ENCODE peak calls at places on chromosomes 13 and 19, in ten cellular contexts. Z is HuH-7.5; V is bronchial epithelial cell; D is activated naive CD4-positive, alpha-beta T cell treated with Interleukin-2 at 50 U/mL for 16 hours; X is H54; I is iPS-NIHi11; E is psoas muscle; F is fibroblast of the conjunctiva; G is LHCN-M2; R is adipocyte. K is an unnamed sample.

GRCh38 chr19:29810504-29810871 is 1.3 kb upstream of the CCNE1 start:
- DNase-seq in Z (no peak), V (peak; percentile 77), D (no peak), X (no peak), I (no peak), E (no peak), F (no peak), G (peak; percentile 19), R (peak; percentile 10), K (no peak)

GRCh38 chr13:76803831-76804230 is 82.4 kb downstream of the KCTD12 start:
- DNase-seq in Z (no peak), V (no peak), D (no peak), X (no peak), I (no peak), E (no peak), F (no peak), G (no peak), R (no peak), K (no peak)

GRCh38 chr13:96836733-96837132 is 157.5 kb downstream of the OXGR1 start:
- DNase-seq in Z (no peak), V (no peak), D (no peak), X (no peak), I (no peak), E (no peak), F (no peak), G (no peak), R (no peak), K (no peak)

GRCh38 chr13:19643652-19644051 is 10.2 kb downstream of the MPHOSPH8 start:
- DNase-seq in Z (no peak), V (no peak), D (no peak), X (no peak), I (no peak), E (no peak), F (no peak), G (no peak), R (no peak), K (no peak)

GRCh38 chr13:95624020-95624419 is 20.5 kb downstream of the DZIP1 start:
- DNase-seq in Z (no peak), V (peak; percentile 47), D (no peak), X (peak; percentile 47), I (peak; percentile 69), E (no peak), F (peak; percentile 57), G (no peak), R (peak; percentile 78), K (no peak)

GRCh38 chr19:57664269-57665127 is 4.2 kb upstream of the ZSCAN4 start:
- DNase-seq in Z (peak; percentile 65), V (no peak), D (no peak), X (peak; percentile 76), I (peak; percentile 79), E (peak; percentile 59), F (peak; percentile 10), G (peak; percentile 64), R (peak; percentile 76), K (peak; percentile 60)

GRCh38 chr13:107133950-107134349 is 566.0 kb upstream of the ARGLU1 start:
- DNase-seq in Z (no peak), V (no peak), D (no peak), X (no peak), I (no peak), E (no peak), F (no peak), G (no peak), R (no peak), K (no peak)

GRCh38 chr13:40665061-40665753 is 1.2 kb downstream of the FOXO1 start:
- DNase-seq in Z (peak; percentile 49), V (no peak), D (peak; percentile 49), X (no peak), I (peak; percentile 57), E (peak; percentile 37), F (no peak), G (no peak), R (peak; percentile 50), K (no peak)

GRCh38 chr13:56561327-56561726 is 579.4 kb upstream of the PRR20A start:
- DNase-seq in Z (peak; percentile 1), V (peak; percentile 33), D (no peak), X (no peak), I (peak; percentile 5), E (no peak), F (no peak), G (no peak), R (no peak), K (no peak)

GRCh38 chr13:48505597-48506091 is 27.2 kb downstream of the RCBTB2 start:
- DNase-seq in Z (no peak), V (peak; percentile 30), D (peak; percentile 53), X (no peak), I (no peak), E (no peak), F (no peak), G (peak; percentile 97), R (peak; percentile 90), K (no peak)

GRCh38 chr19:46710687-46711086 is 6.2 kb downstream of the PRKD2 start:
- DNase-seq in Z (no peak), V (no peak), D (no peak), X (no peak), I (peak; percentile 77), E (no peak), F (no peak), G (no peak), R (no peak), K (no peak)

GRCh38 chr19:32220951-32221350 is 124.5 kb upstream of the ZNF507 start:
- DNase-seq in Z (no peak), V (no peak), D (no peak), X (no peak), I (no peak), E (no peak), F (no peak), G (no peak), R (no peak), K (no peak)

GRCh38 chr19:16566161-16566560 is 6.1 kb downstream of the SLC35E1 start:
- DNase-seq in Z (no peak), V (no peak), D (peak; percentile 73), X (no peak), I (no peak), E (no peak), F (no peak), G (no peak), R (no peak), K (no peak)

GRCh38 chr13:26280295-26280694 is 26.4 kb downstream of the CDK8 start:
- DNase-seq in Z (no peak), V (peak; percentile 92), D (no peak), X (no peak), I (no peak), E (no peak), F (no peak), G (peak; percentile 46), R (peak; percentile 59), K (no peak)

GRCh38 chr13:106376411-106377112 is 158.9 kb downstream of the EFNB2 start:
- DNase-seq in Z (no peak), V (peak; percentile 98), D (no peak), X (peak; percentile 79), I (no peak), E (no peak), F (peak; percentile 65), G (peak; percentile 81), R (peak; percentile 66), K (no peak)

GRCh38 chr19:1052349-1052967 is 12.6 kb downstream of the ABCA7 start:
- DNase-seq in Z (no peak), V (no peak), D (no peak), X (no peak), I (no peak), E (no peak), F (no peak), G (no peak), R (no peak), K (no peak)

GRCh38 chr19:32231691-32232090 is 113.7 kb upstream of the ZNF507 start:
- DNase-seq in Z (no peak), V (no peak), D (no peak), X (no peak), I (no peak), E (no peak), F (no peak), G (no peak), R (no peak), K (peak; percentile 42)

GRCh38 chr19:37931941-37932655 is 25.1 kb downstream of the SIPA1L3 start:
- DNase-seq in Z (peak; percentile 66), V (peak; percentile 95), D (no peak), X (peak; percentile 75), I (peak; percentile 73), E (peak; percentile 33), F (no peak), G (peak; percentile 86), R (peak; percentile 34), K (peak; percentile 67)

GRCh38 chr19:13692096-13692495 is 72.2 kb upstream of the MRI1 start:
- DNase-seq in Z (no peak), V (peak; percentile 56), D (no peak), X (peak; percentile 86), I (no peak), E (no peak), F (no peak), G (peak; percentile 89), R (peak; percentile 25), K (no peak)

GRCh38 chr13:95193509-95194230 is 107.6 kb downstream of the ABCC4 start:
- DNase-seq in Z (no peak), V (no peak), D (no peak), X (no peak), I (no peak), E (no peak), F (no peak), G (no peak), R (no peak), K (no peak)

GRCh38 chr19:6626764-6627163 is 35.8 kb upstream of the CD70 start:
- DNase-seq in Z (no peak), V (no peak), D (no peak), X (no peak), I (no peak), E (no peak), F (no peak), G (no peak), R (no peak), K (no peak)

GRCh38 chr13:71285700-71286099 is 581.3 kb downstream of the DACH1 start:
- DNase-seq in Z (no peak), V (no peak), D (peak; percentile 7), X (no peak), I (no peak), E (no peak), F (no peak), G (no peak), R (no peak), K (no peak)

GRCh38 chr19:3881272-3882040 is 971 bp downstream of the ATCAY start:
- DNase-seq in Z (no peak), V (no peak), D (no peak), X (no peak), I (peak; percentile 65), E (no peak), F (no peak), G (no peak), R (no peak), K (no peak)

GRCh38 chr13:42836930-42837329 is 55.5 kb downstream of the FAM216B start:
- DNase-seq in Z (no peak), V (peak; percentile 25), D (no peak), X (no peak), I (no peak), E (no peak), F (peak; percentile 74), G (peak; percentile 63), R (peak; percentile 75), K (no peak)

GRCh38 chr13:77112961-77113360 is 86.0 kb upstream of the FBXL3 start:
- DNase-seq in Z (no peak), V (no peak), D (no peak), X (no peak), I (no peak), E (no peak), F (no peak), G (no peak), R (no peak), K (no peak)

GRCh38 chr19:14073232-14073924 is 792 bp downstream of the MISP3 start:
- DNase-seq in Z (peak; percentile 76), V (peak; percentile 63), D (peak; percentile 79), X (no peak), I (peak; percentile 84), E (peak; percentile 83), F (peak; percentile 38), G (peak; percentile 61), R (peak; percentile 89), K (peak; percentile 71)

GRCh38 chr13:30362869-30363268 is 55.5 kb upstream of the KATNAL1 start:
- DNase-seq in Z (no peak), V (no peak), D (no peak), X (no peak), I (no peak), E (no peak), F (no peak), G (peak; percentile 7), R (no peak), K (no peak)

GRCh38 chr19:1286859-1287621 is 1.4 kb downstream of the EFNA2 start:
- DNase-seq in Z (no peak), V (no peak), D (no peak), X (no peak), I (no peak), E (no peak), F (no peak), G (no peak), R (no peak), K (no peak)